ENCODE peak calls at places on chromosomes 6 and 20, in seven cellular contexts. One of them, this sample, is unnamed.
A peak's percentile ranks its signal among the peaks of the same experiment; 100 is the strongest.

GRCh38 chr6:35511980-35512379 is 716 bp downstream of the TULP1 start:
- DNase-seq in heart right ventricle: no peak
- DNase-seq in H1: no peak
- DNase-seq in MM.1S: no peak
- DNase-seq in fibroblast of lung: no peak
- DNase-seq in mammary epithelial cell: no peak
- DNase-seq in mucosa of descending colon: no peak
- DNase-seq in this sample: no peak

GRCh38 chr20:60792941-60793340 is 459.1 kb upstream of the CDH4 start:
- DNase-seq in MM.1S: no peak
- DNase-seq in H1: no peak
- DNase-seq in mammary epithelial cell: no peak
- DNase-seq in mucosa of descending colon: no peak
- DNase-seq in fibroblast of lung: no peak
- DNase-seq in heart right ventricle: no peak
- DNase-seq in this sample: no peak

GRCh38 chr20:47927385-47927851 is 142.1 kb upstream of the SULF2 start:
- DNase-seq in MM.1S: no peak
- DNase-seq in H1: no peak
- DNase-seq in mucosa of descending colon: no peak
- DNase-seq in heart right ventricle: no peak
- DNase-seq in fibroblast of lung: peak; percentile 7
- DNase-seq in mammary epithelial cell: peak; percentile 100
- DNase-seq in this sample: no peak

GRCh38 chr6:113361014-113361645 is 496.0 kb upstream of the MARCKS start:
- DNase-seq in MM.1S: no peak
- DNase-seq in mammary epithelial cell: peak; percentile 91
- DNase-seq in heart right ventricle: no peak
- DNase-seq in H1: no peak
- DNase-seq in mucosa of descending colon: no peak
- DNase-seq in fibroblast of lung: peak; percentile 59
- DNase-seq in this sample: no peak

GRCh38 chr6:153086225-153086990 is 44.7 kb downstream of the RGS17 start:
- DNase-seq in H1: no peak
- DNase-seq in MM.1S: no peak
- DNase-seq in heart right ventricle: no peak
- DNase-seq in mammary epithelial cell: no peak
- DNase-seq in mucosa of descending colon: no peak
- DNase-seq in fibroblast of lung: no peak
- DNase-seq in this sample: no peak

GRCh38 chr20:45959126-45959525 is 12.9 kb downstream of the ZNF335 start:
- DNase-seq in fibroblast of lung: no peak
- DNase-seq in H1: no peak
- DNase-seq in heart right ventricle: no peak
- DNase-seq in mammary epithelial cell: no peak
- DNase-seq in MM.1S: no peak
- DNase-seq in mucosa of descending colon: no peak
- DNase-seq in this sample: no peak

GRCh38 chr6:56594699-56595098 is 48.0 kb downstream of the DST start:
- DNase-seq in fibroblast of lung: no peak
- DNase-seq in mucosa of descending colon: no peak
- DNase-seq in mammary epithelial cell: no peak
- DNase-seq in H1: no peak
- DNase-seq in heart right ventricle: no peak
- DNase-seq in MM.1S: peak; percentile 69
- DNase-seq in this sample: no peak

GRCh38 chr6:5359413-5359812 is 98.1 kb downstream of the FARS2 start:
- DNase-seq in mammary epithelial cell: no peak
- DNase-seq in mucosa of descending colon: no peak
- DNase-seq in H1: no peak
- DNase-seq in fibroblast of lung: no peak
- DNase-seq in MM.1S: no peak
- DNase-seq in heart right ventricle: no peak
- DNase-seq in this sample: peak; percentile 9

GRCh38 chr20:38985603-38986170 is 23.5 kb downstream of the DHX35 start:
- DNase-seq in H1: no peak
- DNase-seq in fibroblast of lung: peak; percentile 94
- DNase-seq in heart right ventricle: no peak
- DNase-seq in mucosa of descending colon: no peak
- DNase-seq in MM.1S: peak; percentile 56
- DNase-seq in mammary epithelial cell: peak; percentile 48
- DNase-seq in this sample: peak; percentile 62

GRCh38 chr20:33871362-33871761 is 60.2 kb downstream of the CHMP4B start:
- DNase-seq in MM.1S: no peak
- DNase-seq in mammary epithelial cell: no peak
- DNase-seq in fibroblast of lung: peak; percentile 56
- DNase-seq in mucosa of descending colon: no peak
- DNase-seq in heart right ventricle: no peak
- DNase-seq in H1: no peak
- DNase-seq in this sample: no peak

DNA sequence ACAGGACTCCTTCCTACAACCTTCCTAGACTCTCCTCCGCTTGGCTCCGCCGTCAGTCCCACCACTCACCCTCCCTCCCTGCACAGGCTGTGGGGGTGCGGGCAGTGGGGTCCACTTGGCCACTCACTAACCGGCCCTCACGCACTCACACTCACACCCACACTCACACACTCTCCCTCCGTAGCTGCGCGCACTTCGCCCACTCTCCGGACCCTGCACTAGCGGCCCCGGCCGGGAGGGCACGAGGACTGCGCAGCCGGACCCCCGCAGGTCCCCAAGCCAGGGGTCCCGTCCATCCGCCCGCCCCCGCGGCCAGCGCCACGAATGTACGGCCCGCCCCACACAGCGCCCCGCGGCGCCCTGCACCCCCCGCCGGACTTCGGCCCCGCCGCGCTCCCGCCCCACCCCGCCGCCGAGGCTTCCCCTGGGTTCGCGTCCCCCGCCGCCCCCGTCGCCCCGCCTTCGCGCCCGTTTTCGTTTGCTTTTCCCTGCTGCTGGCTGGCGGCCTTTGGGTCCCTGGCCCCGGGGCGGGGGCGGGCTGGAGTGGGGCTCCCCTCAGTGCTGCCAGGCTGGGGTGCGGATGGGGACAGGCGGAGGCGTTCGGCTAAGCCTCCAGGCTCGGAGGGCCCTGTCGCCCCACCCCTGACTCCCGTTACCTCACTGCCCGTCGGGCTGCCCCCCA is 23.0 kb upstream of the SLC22A7 start:
- DNase-seq in mammary epithelial cell: no peak
- DNase-seq in fibroblast of lung: no peak
- DNase-seq in MM.1S: no peak
- DNase-seq in mucosa of descending colon: peak; percentile 90
- DNase-seq in H1: no peak
- DNase-seq in heart right ventricle: no peak
- DNase-seq in this sample: no peak
- H3K4me3 ChIP-seq in mammary epithelial cell: no peak overlapping the region
- H3K4me3 ChIP-seq in fibroblast of lung: no peak overlapping the region
- H3K4me3 ChIP-seq in MM.1S: peak overlapping the region; percentile 36
- H3K4me3 ChIP-seq in mucosa of descending colon: no peak overlapping the region
- H3K4me3 ChIP-seq in H1: peak overlapping the region; percentile 52
- H3K4me3 ChIP-seq in heart right ventricle: peak overlapping the region; percentile 28
- H3K4me3 ChIP-seq in this sample: peak overlapping the region; percentile 45

DNA sequence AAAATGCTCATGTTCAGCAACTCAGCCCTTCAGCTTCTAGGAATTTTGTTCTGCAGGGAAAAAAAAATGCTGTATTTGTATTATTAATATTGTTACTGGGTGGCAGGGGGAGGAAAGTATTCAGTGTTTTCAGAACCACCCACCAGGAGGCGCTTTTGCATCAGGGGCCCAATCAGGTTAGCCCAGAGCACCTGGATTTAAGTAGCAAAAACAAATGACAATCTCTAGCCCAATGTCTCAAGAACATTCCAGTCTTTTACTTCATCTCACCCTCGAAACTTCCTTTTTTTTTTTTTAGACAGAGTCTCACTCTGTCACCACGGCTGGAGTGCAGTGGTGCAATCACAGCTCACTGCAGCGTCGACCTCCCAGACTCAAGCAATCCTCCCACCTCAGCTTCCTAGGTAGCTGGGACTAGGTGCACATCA is 635 bp upstream of the C20orf203 start:
- DNase-seq in mucosa of descending colon: peak; percentile 46
- DNase-seq in heart right ventricle: no peak
- DNase-seq in mammary epithelial cell: peak; percentile 44
- DNase-seq in H1: no peak
- DNase-seq in fibroblast of lung: peak; percentile 47
- DNase-seq in MM.1S: peak; percentile 86
- DNase-seq in this sample: peak; percentile 27
- TF ChIP-seq CTCF in mucosa of descending colon: peak; percentile 43
- TF ChIP-seq CTCF in heart right ventricle: peak; percentile 70
- TF ChIP-seq CTCF in mammary epithelial cell: peak; percentile 88
- TF ChIP-seq CTCF in H1: peak; percentile 85
- TF ChIP-seq CTCF in fibroblast of lung: peak; percentile 74
- TF ChIP-seq CTCF in MM.1S: peak; percentile 79
- TF ChIP-seq CTCF in this sample: peak; percentile 69

GRCh38 chr6:16321341-16321710 is 82.9 kb downstream of the GMPR start:
- DNase-seq in MM.1S: no peak
- DNase-seq in fibroblast of lung: no peak
- DNase-seq in mammary epithelial cell: no peak
- DNase-seq in H1: no peak
- DNase-seq in mucosa of descending colon: no peak
- DNase-seq in heart right ventricle: no peak
- DNase-seq in this sample: no peak

GRCh38 chr6:16319813-16320532 is 81.6 kb downstream of the GMPR start:
- DNase-seq in MM.1S: peak; percentile 79
- DNase-seq in mucosa of descending colon: peak; percentile 38
- DNase-seq in H1: no peak
- DNase-seq in heart right ventricle: peak; percentile 78
- DNase-seq in fibroblast of lung: peak; percentile 95
- DNase-seq in mammary epithelial cell: peak; percentile 83
- DNase-seq in this sample: peak; percentile 93

GRCh38 chr6:16320533-16321340 is 82.3 kb downstream of the GMPR start:
- DNase-seq in MM.1S: no peak
- DNase-seq in fibroblast of lung: peak; percentile 90
- DNase-seq in mammary epithelial cell: no peak
- DNase-seq in mucosa of descending colon: no peak
- DNase-seq in H1: no peak
- DNase-seq in heart right ventricle: no peak
- DNase-seq in this sample: no peak

GRCh38 chr6:16322666-16323312 is 84.4 kb downstream of the GMPR start:
- DNase-seq in fibroblast of lung: peak; percentile 96
- DNase-seq in MM.1S: peak; percentile 94
- DNase-seq in H1: no peak
- DNase-seq in heart right ventricle: peak; percentile 84
- DNase-seq in mammary epithelial cell: no peak
- DNase-seq in mucosa of descending colon: peak; percentile 58
- DNase-seq in this sample: peak; percentile 86

GRCh38 chr6:16321826-16322225 is 83.4 kb downstream of the GMPR start:
- DNase-seq in MM.1S: no peak
- DNase-seq in heart right ventricle: no peak
- DNase-seq in mucosa of descending colon: no peak
- DNase-seq in mammary epithelial cell: no peak
- DNase-seq in H1: no peak
- DNase-seq in fibroblast of lung: no peak
- DNase-seq in this sample: no peak
- H3K4me1 ChIP-seq in MM.1S: peaks cover 47% of the 10 kb centered on the region
- H3K4me1 ChIP-seq in heart right ventricle: peaks cover 61% of the 10 kb centered on the region
- H3K4me1 ChIP-seq in mucosa of descending colon: peaks cover 11% of the 10 kb centered on the region
- H3K4me1 ChIP-seq in mammary epithelial cell: peaks cover 24% of the 10 kb centered on the region
- H3K4me1 ChIP-seq in H1: peaks cover 14% of the 10 kb centered on the region
- H3K4me1 ChIP-seq in fibroblast of lung: peaks cover 43% of the 10 kb centered on the region
- H3K4me1 ChIP-seq in this sample: peaks cover 52% of the 10 kb centered on the region

DNA sequence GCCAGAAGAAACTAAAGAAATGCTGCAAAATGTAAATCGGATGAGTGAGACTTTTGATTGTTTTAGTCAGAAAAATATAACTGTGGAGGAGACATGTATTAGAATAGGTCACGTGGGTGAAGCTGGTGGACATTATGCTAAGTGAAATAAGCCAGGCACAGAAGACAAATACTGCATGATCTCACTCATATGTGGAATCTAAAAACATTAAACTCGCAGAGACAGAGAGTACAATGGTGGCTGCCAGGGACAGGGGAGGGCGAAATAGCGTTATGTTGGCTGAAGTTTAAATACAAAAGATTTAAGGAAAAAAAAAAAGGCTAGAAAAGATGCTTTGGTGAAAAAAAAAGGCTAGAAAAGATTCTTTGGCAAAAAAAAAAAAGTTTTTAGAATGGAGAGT is 63.5 kb upstream of the HDDC2 start:
- DNase-seq in MM.1S: no peak
- DNase-seq in mammary epithelial cell: no peak
- DNase-seq in heart right ventricle: no peak
- DNase-seq in fibroblast of lung: no peak
- DNase-seq in mucosa of descending colon: no peak
- DNase-seq in H1: no peak
- DNase-seq in this sample: no peak
- H3K4me3 ChIP-seq in MM.1S: no peak overlapping the region
- H3K4me3 ChIP-seq in mammary epithelial cell: no peak overlapping the region
- H3K4me3 ChIP-seq in heart right ventricle: no peak overlapping the region
- H3K4me3 ChIP-seq in fibroblast of lung: no peak overlapping the region
- H3K4me3 ChIP-seq in mucosa of descending colon: no peak overlapping the region
- H3K4me3 ChIP-seq in H1: no peak overlapping the region
- H3K4me3 ChIP-seq in this sample: no peak overlapping the region

GRCh38 chr6:46491789-46492547 is 719 bp upstream of the RCAN2 start:
- DNase-seq in H1: no peak
- DNase-seq in fibroblast of lung: peak; percentile 18
- DNase-seq in MM.1S: no peak
- DNase-seq in mammary epithelial cell: peak; percentile 33
- DNase-seq in heart right ventricle: peak; percentile 56
- DNase-seq in mucosa of descending colon: peak; percentile 65
- DNase-seq in this sample: peak; percentile 1
- TF ChIP-seq CTCF in H1: peak; percentile 66
- TF ChIP-seq CTCF in fibroblast of lung: peak; percentile 71
- TF ChIP-seq CTCF in MM.1S: peak; percentile 59
- TF ChIP-seq CTCF in mammary epithelial cell: peak; percentile 1
- TF ChIP-seq CTCF in heart right ventricle: peak; percentile 67
- TF ChIP-seq CTCF in mucosa of descending colon: no peak
- TF ChIP-seq CTCF in this sample: peak; percentile 48

GRCh38 chr6:33716890-33717632 is 5.6 kb upstream of the UQCC2 start:
- DNase-seq in MM.1S: no peak
- DNase-seq in fibroblast of lung: no peak
- DNase-seq in mammary epithelial cell: peak; percentile 54
- DNase-seq in mucosa of descending colon: no peak
- DNase-seq in heart right ventricle: no peak
- DNase-seq in H1: no peak
- DNase-seq in this sample: no peak

GRCh38 chr6:33718713-33719112 is 7.2 kb upstream of the UQCC2 start:
- DNase-seq in mammary epithelial cell: peak; percentile 71
- DNase-seq in H1: no peak
- DNase-seq in MM.1S: no peak
- DNase-seq in mucosa of descending colon: no peak
- DNase-seq in fibroblast of lung: no peak
- DNase-seq in heart right ventricle: no peak
- DNase-seq in this sample: no peak

GRCh38 chr6:33719326-33719987 is 8.0 kb upstream of the UQCC2 start:
- DNase-seq in fibroblast of lung: no peak
- DNase-seq in H1: no peak
- DNase-seq in mammary epithelial cell: no peak
- DNase-seq in heart right ventricle: no peak
- DNase-seq in mucosa of descending colon: no peak
- DNase-seq in MM.1S: no peak
- DNase-seq in this sample: no peak

GRCh38 chr6:33716379-33716778 is 4.9 kb upstream of the UQCC2 start:
- DNase-seq in fibroblast of lung: no peak
- DNase-seq in H1: no peak
- DNase-seq in mucosa of descending colon: no peak
- DNase-seq in MM.1S: no peak
- DNase-seq in mammary epithelial cell: no peak
- DNase-seq in heart right ventricle: no peak
- DNase-seq in this sample: no peak

GRCh38 chr6:33717857-33718552 is 6.5 kb upstream of the UQCC2 start:
- DNase-seq in MM.1S: no peak
- DNase-seq in mucosa of descending colon: no peak
- DNase-seq in mammary epithelial cell: no peak
- DNase-seq in H1: no peak
- DNase-seq in heart right ventricle: no peak
- DNase-seq in fibroblast of lung: no peak
- DNase-seq in this sample: no peak
- H3K4me1 ChIP-seq in MM.1S: no peaks in the 10 kb centered on the region
- H3K4me1 ChIP-seq in mucosa of descending colon: no peaks in the 10 kb centered on the region
- H3K4me1 ChIP-seq in mammary epithelial cell: peaks cover 24% of the 10 kb centered on the region
- H3K4me1 ChIP-seq in H1: no peaks in the 10 kb centered on the region
- H3K4me1 ChIP-seq in heart right ventricle: peaks cover 32% of the 10 kb centered on the region
- H3K4me1 ChIP-seq in fibroblast of lung: peaks cover 2% of the 10 kb centered on the region
- H3K4me1 ChIP-seq in this sample: no peaks in the 10 kb centered on the region

GRCh38 chr20:26209171-26209941 is 512.7 kb upstream of the ZNF337 start:
- DNase-seq in H1: no peak
- DNase-seq in heart right ventricle: no peak
- DNase-seq in MM.1S: no peak
- DNase-seq in fibroblast of lung: no peak
- DNase-seq in mammary epithelial cell: peak; percentile 9
- DNase-seq in mucosa of descending colon: no peak
- DNase-seq in this sample: peak; percentile 10
- H3K4me3 ChIP-seq in H1: peak overlapping the region; percentile 32
- H3K4me3 ChIP-seq in heart right ventricle: no peak overlapping the region
- H3K4me3 ChIP-seq in MM.1S: no peak overlapping the region
- H3K4me3 ChIP-seq in fibroblast of lung: no peak overlapping the region
- H3K4me3 ChIP-seq in mammary epithelial cell: no peak overlapping the region
- H3K4me3 ChIP-seq in mucosa of descending colon: no peak overlapping the region
- H3K4me3 ChIP-seq in this sample: no peak overlapping the region

This sample was measured in A673.